ENCODE peak calls at places on chromosomes 3 and 15, in nine cellular contexts. V is LHCN-M2; T is naive thymus-derived CD4-positive, alpha-beta T cell; Y is stomach; X is tibial nerve; K is central memory CD4-positive, alpha-beta T cell; C is NCI-H2171; F is ELR; A is activated B cell treated with CpG ODN at 0.5 μM for 24 hours. H is an unnamed sample.

GRCh38 chr3:4943553-4943952 is 35.7 kb upstream of the BHLHE40 start:
- DNase-seq in V (no peak), T (no peak), Y (no peak), X (no peak), K (no peak), C (no peak), F (peak; percentile 29), A (no peak), H (no peak)

GRCh38 chr15:86199467-86200145 is 119.9 kb downstream of the AGBL1 start:
- DNase-seq in V (no peak), T (no peak), Y (no peak), X (no peak), K (no peak), C (no peak), F (no peak), A (no peak), H (no peak)

GRCh38 chr15:49064884-49065283 is 18.6 kb upstream of the SECISBP2L start:
- DNase-seq in V (no peak), T (no peak), Y (no peak), X (no peak), K (no peak), C (no peak), F (no peak), A (no peak), H (no peak)

GRCh38 chr3:49723631-49724551 is at the start of gene GMPPB:
- DNase-seq in V (peak; percentile 95), T (peak; percentile 86), Y (peak; percentile 98), X (peak; percentile 94), K (peak; percentile 93), C (peak; percentile 70), F (peak; percentile 97), A (peak; percentile 89), H (peak; percentile 98)

GRCh38 chr3:71725279-71725991 is at the start of gene EIF4E3:
- DNase-seq in V (no peak), T (no peak), Y (peak; percentile 44), X (no peak), K (peak; percentile 42), C (peak; percentile 11), F (peak; percentile 49), A (peak; percentile 53), H (peak; percentile 55)

GRCh38 chr15:41207687-41208448 is 22.7 kb downstream of the EXD1 start:
- DNase-seq in V (peak; percentile 78), T (no peak), Y (no peak), X (no peak), K (no peak), C (no peak), F (peak; percentile 83), A (no peak), H (no peak)

GRCh38 chr3:194675081-194675640 is 3.2 kb upstream of the LSG1 start:
- DNase-seq in V (no peak), T (no peak), Y (no peak), X (no peak), K (no peak), C (no peak), F (no peak), A (no peak), H (no peak)

GRCh38 chr15:42072141-42072685 is 22.1 kb downstream of the PLA2G4D start:
- DNase-seq in V (no peak), T (no peak), Y (no peak), X (no peak), K (no peak), C (no peak), F (no peak), A (no peak), H (peak; percentile 23)

GRCh38 chr3:110063178-110063577 is 725.8 kb upstream of the DPPA4 start:
- DNase-seq in V (no peak), T (no peak), Y (no peak), X (no peak), K (no peak), C (no peak), F (no peak), A (no peak), H (no peak)

GRCh38 chr3:18891641-18892040 is 256.7 kb upstream of the KCNH8 start:
- DNase-seq in V (no peak), T (peak; percentile 1), Y (no peak), X (no peak), K (peak; percentile 13), C (no peak), F (no peak), A (no peak), H (no peak)

GRCh38 chr3:134028486-134029255 is 1.1 kb downstream of the SLCO2A1 start:
- DNase-seq in V (no peak), T (no peak), Y (no peak), X (no peak), K (no peak), C (no peak), F (no peak), A (no peak), H (no peak)

GRCh38 chr15:81480645-81481053 is 106.6 kb upstream of the TMC3 start:
- DNase-seq in V (peak; percentile 56), T (peak; percentile 50), Y (no peak), X (no peak), K (peak; percentile 48), C (peak; percentile 71), F (peak; percentile 66), A (peak; percentile 20), H (no peak)

GRCh38 chr3:152718810-152719209 is 116.1 kb upstream of the P2RY1 start:
- DNase-seq in V (peak; percentile 6), T (no peak), Y (no peak), X (no peak), K (no peak), C (no peak), F (peak; percentile 4), A (no peak), H (no peak)

GRCh38 chr3:51682079-51682478 is 11.0 kb downstream of the TEX264 start:
- DNase-seq in V (peak; percentile 81), T (peak; percentile 81), Y (peak; percentile 56), X (no peak), K (peak; percentile 79), C (no peak), F (peak; percentile 88), A (peak; percentile 40), H (peak; percentile 75)

GRCh38 chr3:31880020-31880419 is 101.0 kb downstream of the OSBPL10 start:
- DNase-seq in V (peak; percentile 78), T (no peak), Y (no peak), X (no peak), K (no peak), C (peak; percentile 68), F (no peak), A (no peak), H (no peak)

GRCh38 chr3:183400352-183400751 is 28.1 kb downstream of the MCF2L2 start:
- DNase-seq in V (no peak), T (no peak), Y (no peak), X (no peak), K (no peak), C (no peak), F (no peak), A (no peak), H (no peak)

GRCh38 chr15:44726136-44726535 is 10.2 kb upstream of the TRIM69 start:
- DNase-seq in V (no peak), T (peak; percentile 18), Y (no peak), X (no peak), K (no peak), C (no peak), F (no peak), A (no peak), H (no peak)

GRCh38 chr3:78878789-78879515 is 888.8 kb downstream of the ROBO1 start:
- DNase-seq in V (no peak), T (no peak), Y (no peak), X (no peak), K (no peak), C (no peak), F (peak; percentile 23), A (no peak), H (no peak)